ENCODE peak calls at places on chromosomes 5 and 9, in ten cellular contexts. One of them, this sample, is unnamed. For H3K36me3, the result is how much of the 10 kb centered on the place peaks cover.

GRCh38 chr5:103092676-103093075 is 27.3 kb downstream of the GIN1 start:
- DNase-seq in CD8-positive, alpha-beta memory T cell: no peak
- DNase-seq in effector memory CD4-positive, alpha-beta T cell: no peak
- DNase-seq in tibial artery: no peak
- DNase-seq in lung: no peak
- DNase-seq in right atrium auricular region: no peak
- DNase-seq in lower lobe of right lung: no peak
- DNase-seq in endothelial cell of umbilical vein: no peak
- DNase-seq in psoas muscle: no peak
- DNase-seq in adrenal gland: peak
- DNase-seq in this sample: no peak

GRCh38 chr5:40409600-40409999 is 270.1 kb upstream of the PTGER4 start:
- DNase-seq in endothelial cell of umbilical vein: no peak
- DNase-seq in lower lobe of right lung: peak
- DNase-seq in tibial artery: no peak
- DNase-seq in effector memory CD4-positive, alpha-beta T cell: no peak
- DNase-seq in right atrium auricular region: no peak
- DNase-seq in CD8-positive, alpha-beta memory T cell: peak
- DNase-seq in adrenal gland: no peak
- DNase-seq in psoas muscle: no peak
- DNase-seq in lung: no peak
- DNase-seq in this sample: no peak

GRCh38 chr5:73558950-73559349 is 6.5 kb downstream of the ANKRA2 start:
- DNase-seq in CD8-positive, alpha-beta memory T cell: no peak
- DNase-seq in tibial artery: no peak
- DNase-seq in psoas muscle: no peak
- DNase-seq in endothelial cell of umbilical vein: no peak
- DNase-seq in lung: no peak
- DNase-seq in lower lobe of right lung: no peak
- DNase-seq in adrenal gland: no peak
- DNase-seq in right atrium auricular region: no peak
- DNase-seq in effector memory CD4-positive, alpha-beta T cell: no peak
- DNase-seq in this sample: no peak

GRCh38 chr5:140324834-140325195 is 21.6 kb downstream of the HBEGF start:
- DNase-seq in right atrium auricular region: no peak
- DNase-seq in psoas muscle: no peak
- DNase-seq in endothelial cell of umbilical vein: no peak
- DNase-seq in adrenal gland: peak
- DNase-seq in tibial artery: no peak
- DNase-seq in lung: no peak
- DNase-seq in effector memory CD4-positive, alpha-beta T cell: no peak
- DNase-seq in CD8-positive, alpha-beta memory T cell: no peak
- DNase-seq in lower lobe of right lung: no peak
- DNase-seq in this sample: no peak

GRCh38 chr5:179720222-179720621 is 12.4 kb upstream of the MAML1 start:
- DNase-seq in effector memory CD4-positive, alpha-beta T cell: no peak
- DNase-seq in lower lobe of right lung: no peak
- DNase-seq in CD8-positive, alpha-beta memory T cell: no peak
- DNase-seq in tibial artery: no peak
- DNase-seq in adrenal gland: no peak
- DNase-seq in endothelial cell of umbilical vein: no peak
- DNase-seq in lung: no peak
- DNase-seq in psoas muscle: no peak
- DNase-seq in right atrium auricular region: no peak
- DNase-seq in this sample: no peak

GRCh38 chr5:74578356-74579044 is 62.0 kb downstream of the ENC1 start:
- DNase-seq in lower lobe of right lung: no peak
- DNase-seq in endothelial cell of umbilical vein: no peak
- DNase-seq in CD8-positive, alpha-beta memory T cell: no peak
- DNase-seq in effector memory CD4-positive, alpha-beta T cell: no peak
- DNase-seq in adrenal gland: no peak
- DNase-seq in lung: no peak
- DNase-seq in right atrium auricular region: no peak
- DNase-seq in psoas muscle: no peak
- DNase-seq in tibial artery: no peak
- DNase-seq in this sample: no peak

GRCh38 chr9:111679199-111679598 is 17.8 kb downstream of the GNG10 start:
- DNase-seq in psoas muscle: no peak
- DNase-seq in lower lobe of right lung: no peak
- DNase-seq in lung: no peak
- DNase-seq in CD8-positive, alpha-beta memory T cell: no peak
- DNase-seq in tibial artery: no peak
- DNase-seq in endothelial cell of umbilical vein: no peak
- DNase-seq in adrenal gland: no peak
- DNase-seq in effector memory CD4-positive, alpha-beta T cell: no peak
- DNase-seq in right atrium auricular region: no peak
- DNase-seq in this sample: no peak

GRCh38 chr9:6938873-6939272 is 181.1 kb downstream of the KDM4C start:
- DNase-seq in right atrium auricular region: no peak
- DNase-seq in effector memory CD4-positive, alpha-beta T cell: no peak
- DNase-seq in adrenal gland: no peak
- DNase-seq in CD8-positive, alpha-beta memory T cell: no peak
- DNase-seq in tibial artery: no peak
- DNase-seq in lung: no peak
- DNase-seq in endothelial cell of umbilical vein: no peak
- DNase-seq in lower lobe of right lung: no peak
- DNase-seq in psoas muscle: no peak
- DNase-seq in this sample: no peak

GRCh38 chr5:170846416-170846815 is 15.4 kb upstream of the RANBP17 start:
- DNase-seq in tibial artery: no peak
- DNase-seq in lower lobe of right lung: no peak
- DNase-seq in CD8-positive, alpha-beta memory T cell: no peak
- DNase-seq in psoas muscle: no peak
- DNase-seq in adrenal gland: no peak
- DNase-seq in lung: no peak
- DNase-seq in effector memory CD4-positive, alpha-beta T cell: no peak
- DNase-seq in right atrium auricular region: no peak
- DNase-seq in endothelial cell of umbilical vein: no peak
- DNase-seq in this sample: no peak

GRCh38 chr5:39355324-39355723 is 9.0 kb downstream of the C9 start:
- DNase-seq in tibial artery: no peak
- DNase-seq in adrenal gland: no peak
- DNase-seq in lung: no peak
- DNase-seq in right atrium auricular region: no peak
- DNase-seq in effector memory CD4-positive, alpha-beta T cell: no peak
- DNase-seq in lower lobe of right lung: no peak
- DNase-seq in psoas muscle: no peak
- DNase-seq in CD8-positive, alpha-beta memory T cell: no peak
- DNase-seq in endothelial cell of umbilical vein: peak
- DNase-seq in this sample: no peak

GRCh38 chr5:150156540-150156939 is 895 bp upstream of the PDGFRB start:
- DNase-seq in tibial artery: no peak
- DNase-seq in psoas muscle: no peak
- DNase-seq in adrenal gland: no peak
- DNase-seq in right atrium auricular region: no peak
- DNase-seq in CD8-positive, alpha-beta memory T cell: no peak
- DNase-seq in lower lobe of right lung: no peak
- DNase-seq in effector memory CD4-positive, alpha-beta T cell: no peak
- DNase-seq in endothelial cell of umbilical vein: no peak
- DNase-seq in lung: no peak
- DNase-seq in this sample: no peak

GRCh38 chr9:90827181-90827866 is 25.7 kb downstream of the SYK start:
- DNase-seq in right atrium auricular region: peak
- DNase-seq in tibial artery: no peak
- DNase-seq in endothelial cell of umbilical vein: no peak
- DNase-seq in lung: peak
- DNase-seq in psoas muscle: no peak
- DNase-seq in CD8-positive, alpha-beta memory T cell: no peak
- DNase-seq in adrenal gland: peak
- DNase-seq in effector memory CD4-positive, alpha-beta T cell: no peak
- DNase-seq in lower lobe of right lung: no peak
- DNase-seq in this sample: no peak

GRCh38 chr5:80668016-80668969 is 13.5 kb upstream of the DHFR start:
- DNase-seq in endothelial cell of umbilical vein: no peak
- DNase-seq in psoas muscle: no peak
- DNase-seq in right atrium auricular region: no peak
- DNase-seq in lower lobe of right lung: peak
- DNase-seq in adrenal gland: no peak
- DNase-seq in effector memory CD4-positive, alpha-beta T cell: no peak
- DNase-seq in lung: peak
- DNase-seq in CD8-positive, alpha-beta memory T cell: no peak
- DNase-seq in tibial artery: no peak
- DNase-seq in this sample: no peak

GRCh38 chr5:122126711-122127385 is 2.5 kb upstream of the ZNF474 start:
- DNase-seq in endothelial cell of umbilical vein: no peak
- DNase-seq in lung: no peak
- DNase-seq in lower lobe of right lung: no peak
- DNase-seq in tibial artery: peak
- DNase-seq in adrenal gland: no peak
- DNase-seq in right atrium auricular region: no peak
- DNase-seq in psoas muscle: no peak
- DNase-seq in CD8-positive, alpha-beta memory T cell: no peak
- DNase-seq in effector memory CD4-positive, alpha-beta T cell: no peak
- DNase-seq in this sample: no peak

GRCh38 chr9:134429481-134429880 is 103.2 kb downstream of the RXRA start:
- DNase-seq in CD8-positive, alpha-beta memory T cell: no peak
- DNase-seq in effector memory CD4-positive, alpha-beta T cell: no peak
- DNase-seq in adrenal gland: no peak
- DNase-seq in endothelial cell of umbilical vein: no peak
- DNase-seq in tibial artery: no peak
- DNase-seq in psoas muscle: no peak
- DNase-seq in lower lobe of right lung: no peak
- DNase-seq in right atrium auricular region: no peak
- DNase-seq in lung: no peak
- DNase-seq in this sample: no peak

GRCh38 chr9:132267660-132268059 is 87.1 kb downstream of the SETX start:
- DNase-seq in lung: no peak
- DNase-seq in CD8-positive, alpha-beta memory T cell: no peak
- DNase-seq in effector memory CD4-positive, alpha-beta T cell: no peak
- DNase-seq in tibial artery: no peak
- DNase-seq in psoas muscle: no peak
- DNase-seq in lower lobe of right lung: no peak
- DNase-seq in endothelial cell of umbilical vein: no peak
- DNase-seq in right atrium auricular region: no peak
- DNase-seq in adrenal gland: no peak
- DNase-seq in this sample: no peak

GRCh38 chr9:132266017-132266416 is 88.8 kb downstream of the SETX start:
- DNase-seq in CD8-positive, alpha-beta memory T cell: no peak
- DNase-seq in psoas muscle: no peak
- DNase-seq in right atrium auricular region: no peak
- DNase-seq in lung: no peak
- DNase-seq in adrenal gland: no peak
- DNase-seq in tibial artery: no peak
- DNase-seq in lower lobe of right lung: no peak
- DNase-seq in effector memory CD4-positive, alpha-beta T cell: no peak
- DNase-seq in endothelial cell of umbilical vein: no peak
- DNase-seq in this sample: no peak

DNA sequence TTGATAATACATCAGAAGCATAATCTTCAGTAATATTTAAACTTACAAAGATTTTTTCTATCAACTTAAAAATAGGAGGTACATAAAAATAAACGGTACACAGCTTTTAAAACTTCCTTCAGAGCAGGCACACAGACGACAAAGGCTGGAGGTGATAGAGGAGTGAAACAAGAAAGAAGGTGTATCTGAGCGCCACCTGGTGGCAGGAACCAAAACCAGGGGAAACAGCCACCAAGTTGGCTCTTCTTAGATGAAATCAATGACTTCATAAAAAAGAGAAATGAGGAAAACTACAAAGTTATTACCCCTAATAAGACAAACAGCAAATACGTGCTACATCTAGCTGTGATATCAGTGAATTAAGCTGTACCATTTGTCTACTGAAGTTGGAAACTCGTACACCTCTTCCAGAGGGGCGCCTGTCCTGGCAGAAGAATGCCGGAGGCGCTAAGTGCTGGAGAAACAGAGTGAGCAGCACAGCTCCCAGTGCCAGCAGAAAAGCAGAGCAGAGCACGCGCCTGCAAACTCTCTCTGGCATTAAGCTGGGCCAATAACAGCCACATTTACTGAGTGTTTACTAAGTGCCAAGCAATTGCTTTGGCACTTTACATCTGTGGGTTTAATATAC is 85.9 kb downstream of the SETX start:
- DNase-seq in CD8-positive, alpha-beta memory T cell: peak
- DNase-seq in lung: peak
- DNase-seq in psoas muscle: peak
- DNase-seq in adrenal gland: peak
- DNase-seq in endothelial cell of umbilical vein: peak
- DNase-seq in effector memory CD4-positive, alpha-beta T cell: peak
- DNase-seq in tibial artery: no peak
- DNase-seq in lower lobe of right lung: peak
- DNase-seq in right atrium auricular region: peak
- DNase-seq in this sample: peak
- H3K36me3 ChIP-seq in CD8-positive, alpha-beta memory T cell: half or more
- H3K36me3 ChIP-seq in lung: under half
- H3K36me3 ChIP-seq in psoas muscle: under half
- H3K36me3 ChIP-seq in adrenal gland: half or more
- H3K36me3 ChIP-seq in endothelial cell of umbilical vein: under half
- H3K36me3 ChIP-seq in effector memory CD4-positive, alpha-beta T cell: half or more
- H3K36me3 ChIP-seq in tibial artery: under half
- H3K36me3 ChIP-seq in lower lobe of right lung: half or more
- H3K36me3 ChIP-seq in right atrium auricular region: half or more
- H3K36me3 ChIP-seq in this sample: under half

DNA sequence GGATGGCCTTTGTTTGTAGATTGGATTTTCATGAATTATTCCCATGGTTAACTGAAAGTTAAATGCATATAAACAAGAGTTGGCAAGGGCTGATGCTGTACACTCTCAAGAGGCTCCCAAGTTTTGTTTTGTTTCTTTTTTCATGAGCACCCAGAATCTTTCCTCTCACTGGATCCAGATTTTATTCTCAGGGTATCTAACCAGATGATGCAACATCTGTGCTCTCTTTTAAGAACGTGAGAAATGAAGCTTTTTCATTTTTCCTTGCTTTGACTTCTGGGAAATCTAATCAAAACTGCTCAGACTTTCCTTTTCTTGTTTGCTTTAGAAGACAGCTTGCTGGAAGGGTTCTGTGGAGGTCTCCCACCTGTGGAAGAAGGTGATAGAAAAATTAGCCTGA is 142.7 kb upstream of the SLC12A2 start:
- DNase-seq in lower lobe of right lung: no peak
- DNase-seq in endothelial cell of umbilical vein: no peak
- DNase-seq in psoas muscle: no peak
- DNase-seq in CD8-positive, alpha-beta memory T cell: no peak
- DNase-seq in tibial artery: no peak
- DNase-seq in right atrium auricular region: no peak
- DNase-seq in lung: no peak
- DNase-seq in effector memory CD4-positive, alpha-beta T cell: no peak
- DNase-seq in adrenal gland: no peak
- DNase-seq in this sample: no peak
- H3K27ac ChIP-seq in lower lobe of right lung: no peak
- H3K27ac ChIP-seq in endothelial cell of umbilical vein: no peak
- H3K27ac ChIP-seq in psoas muscle: peak
- H3K27ac ChIP-seq in CD8-positive, alpha-beta memory T cell: no peak
- H3K27ac ChIP-seq in tibial artery: no peak
- H3K27ac ChIP-seq in right atrium auricular region: no peak
- H3K27ac ChIP-seq in lung: no peak
- H3K27ac ChIP-seq in effector memory CD4-positive, alpha-beta T cell: no peak
- H3K27ac ChIP-seq in adrenal gland: no peak
- H3K27ac ChIP-seq in this sample: no peak

GRCh38 chr5:231661-232060 is 13.5 kb downstream of the SDHA start:
- DNase-seq in tibial artery: no peak
- DNase-seq in right atrium auricular region: no peak
- DNase-seq in psoas muscle: no peak
- DNase-seq in effector memory CD4-positive, alpha-beta T cell: no peak
- DNase-seq in lung: no peak
- DNase-seq in endothelial cell of umbilical vein: no peak
- DNase-seq in adrenal gland: no peak
- DNase-seq in lower lobe of right lung: no peak
- DNase-seq in CD8-positive, alpha-beta memory T cell: no peak
- DNase-seq in this sample: no peak
- H3K36me3 ChIP-seq in tibial artery: half or more
- H3K36me3 ChIP-seq in right atrium auricular region: half or more
- H3K36me3 ChIP-seq in psoas muscle: under half
- H3K36me3 ChIP-seq in effector memory CD4-positive, alpha-beta T cell: half or more
- H3K36me3 ChIP-seq in lung: under half
- H3K36me3 ChIP-seq in endothelial cell of umbilical vein: under half
- H3K36me3 ChIP-seq in adrenal gland: half or more
- H3K36me3 ChIP-seq in lower lobe of right lung: half or more
- H3K36me3 ChIP-seq in CD8-positive, alpha-beta memory T cell: under half
- H3K36me3 ChIP-seq in this sample: under half

GRCh38 chr5:167743685-167744084 is 547.8 kb upstream of the WWC1 start:
- DNase-seq in lower lobe of right lung: no peak
- DNase-seq in psoas muscle: no peak
- DNase-seq in adrenal gland: no peak
- DNase-seq in lung: no peak
- DNase-seq in effector memory CD4-positive, alpha-beta T cell: no peak
- DNase-seq in right atrium auricular region: no peak
- DNase-seq in endothelial cell of umbilical vein: no peak
- DNase-seq in tibial artery: no peak
- DNase-seq in CD8-positive, alpha-beta memory T cell: no peak
- DNase-seq in this sample: no peak
- H3K27ac ChIP-seq in lower lobe of right lung: no peak
- H3K27ac ChIP-seq in psoas muscle: no peak
- H3K27ac ChIP-seq in adrenal gland: no peak
- H3K27ac ChIP-seq in lung: no peak
- H3K27ac ChIP-seq in effector memory CD4-positive, alpha-beta T cell: no peak
- H3K27ac ChIP-seq in right atrium auricular region: no peak
- H3K27ac ChIP-seq in endothelial cell of umbilical vein: no peak
- H3K27ac ChIP-seq in tibial artery: no peak
- H3K27ac ChIP-seq in CD8-positive, alpha-beta memory T cell: no peak
- H3K27ac ChIP-seq in this sample: no peak

This sample was measured in uterus.